ENCODE peak calls at places on chromosomes 12 and 14, in eight cellular contexts. P is upper lobe of left lung, L is stomach, T is suprapubic skin, J is uterus, D is body of pancreas, U is IMR-90, E is lower leg skin. M is an unnamed sample.

GRCh38 chr14:74710477-74710876 is 2.4 kb downstream of the AREL1 start:
- DNase-seq in P (no peak), L (no peak), T (no peak), J (no peak), D (no peak), U (no peak), E (no peak), M (no peak)

GRCh38 chr12:32983968-32984367 is 87.4 kb upstream of the PKP2 start:
- DNase-seq in P (no peak), L (no peak), T (no peak), J (no peak), D (no peak), U (no peak), E (no peak), M (no peak)

GRCh38 chr12:26712892-26713291 is 120.1 kb downstream of the ITPR2 start:
- DNase-seq in P (no peak), L (no peak), T (no peak), J (no peak), D (no peak), U (no peak), E (no peak), M (no peak)

GRCh38 chr12:14691560-14691959 is 4.8 kb downstream of the GUCY2C start:
- DNase-seq in P (no peak), L (peak; percentile 53), T (peak; percentile 81), J (peak; percentile 24), D (peak; percentile 82), U (no peak), E (no peak), M (peak; percentile 19)

GRCh38 chr12:31868980-31869379 is 90.2 kb upstream of the RESF1 start:
- DNase-seq in P (no peak), L (peak; percentile 52), T (no peak), J (peak; percentile 28), D (peak; percentile 88), U (peak; percentile 20), E (no peak), M (peak; percentile 43)

GRCh38 chr12:21983102-21983501 is 41.9 kb upstream of the ABCC9 start:
- DNase-seq in P (no peak), L (no peak), T (no peak), J (no peak), D (no peak), U (peak; percentile 6), E (no peak), M (no peak)

GRCh38 chr12:55818140-55818728 is 393 bp downstream of the ORMDL2 start:
- DNase-seq in P (no peak), L (no peak), T (no peak), J (no peak), D (no peak), U (no peak), E (no peak), M (no peak)

GRCh38 chr14:87934185-87934584 is 58.8 kb downstream of the GALC start:
- DNase-seq in P (no peak), L (no peak), T (no peak), J (no peak), D (no peak), U (peak; percentile 4), E (no peak), M (no peak)

GRCh38 chr14:42229976-42230375 is 623.3 kb downstream of the LRFN5 start:
- DNase-seq in P (no peak), L (no peak), T (no peak), J (no peak), D (no peak), U (no peak), E (no peak), M (no peak)

GRCh38 chr12:124853781-124854636 is 9.7 kb downstream of the SCARB1 start:
- DNase-seq in P (no peak), L (no peak), T (no peak), J (no peak), D (no peak), U (no peak), E (no peak), M (no peak)

GRCh38 chr12:66352197-66352596 is 49.9 kb downstream of the HELB start:
- DNase-seq in P (no peak), L (no peak), T (no peak), J (no peak), D (no peak), U (peak; percentile 34), E (no peak), M (no peak)

GRCh38 chr12:83818888-83819287 is 1093.7 kb downstream of the SLC6A15 start:
- DNase-seq in P (no peak), L (no peak), T (no peak), J (peak; percentile 43), D (peak; percentile 38), U (peak; percentile 31), E (no peak), M (no peak)

GRCh38 chr14:74516451-74517155 is 23.0 kb downstream of the ISCA2 start:
- DNase-seq in P (peak; percentile 46), L (no peak), T (no peak), J (no peak), D (no peak), U (peak; percentile 25), E (no peak), M (peak; percentile 23)

GRCh38 chr14:101408077-101408831 is 153.0 kb upstream of the DIO3 start:
- DNase-seq in P (peak; percentile 27), L (no peak), T (no peak), J (peak; percentile 67), D (no peak), U (peak; percentile 90), E (peak; percentile 63), M (peak; percentile 37)

GRCh38 chr12:104738371-104738710 is 219.7 kb downstream of the SLC41A2 start:
- DNase-seq in P (no peak), L (no peak), T (no peak), J (no peak), D (no peak), U (no peak), E (no peak), M (no peak)

GRCh38 chr12:131380220-131380957 is 330.5 kb upstream of the SFSWAP start:
- DNase-seq in P (no peak), L (no peak), T (peak; percentile 69), J (no peak), D (no peak), U (no peak), E (peak; percentile 82), M (no peak)

GRCh38 chr12:14618990-14619389 is 51.3 kb upstream of the PLBD1 start:
- DNase-seq in P (no peak), L (no peak), T (no peak), J (no peak), D (peak; percentile 30), U (peak; percentile 16), E (no peak), M (no peak)

GRCh38 chr14:34374998-34375740 is 86.9 kb downstream of the SPTSSA start:
- DNase-seq in P (no peak), L (no peak), T (no peak), J (no peak), D (no peak), U (no peak), E (no peak), M (no peak)

GRCh38 chr12:100473716-100474150 is at the start of gene NR1H4:
- DNase-seq in P (no peak), L (no peak), T (no peak), J (no peak), D (peak; percentile 51), U (peak; percentile 73), E (no peak), M (peak; percentile 55)

GRCh38 chr14:77241955-77242354 is 29.1 kb downstream of the NGB start:
- DNase-seq in P (no peak), L (no peak), T (no peak), J (no peak), D (no peak), U (no peak), E (no peak), M (no peak)

GRCh38 chr12:13841358-13841757 is 140.0 kb downstream of the GRIN2B start:
- DNase-seq in P (no peak), L (no peak), T (no peak), J (no peak), D (no peak), U (no peak), E (no peak), M (no peak)

GRCh38 chr12:120466560-120467315 is 2.8 kb downstream of the SRSF9 start:
- DNase-seq in P (no peak), L (peak; percentile 48), T (no peak), J (no peak), D (peak; percentile 75), U (peak; percentile 45), E (no peak), M (peak; percentile 18)

GRCh38 chr14:23894687-23895419 is 58.7 kb upstream of the DHRS4 start:
- DNase-seq in P (no peak), L (no peak), T (no peak), J (no peak), D (no peak), U (no peak), E (no peak), M (no peak)

GRCh38 chr14:99351166-99352007 is 79.4 kb upstream of the BCL11B start:
- DNase-seq in P (no peak), L (no peak), T (no peak), J (no peak), D (no peak), U (no peak), E (no peak), M (no peak)

GRCh38 chr12:52802442-52802841 is 6.5 kb upstream of the KRT3 start:
- DNase-seq in P (no peak), L (no peak), T (no peak), J (no peak), D (no peak), U (no peak), E (no peak), M (no peak)

DNA sequence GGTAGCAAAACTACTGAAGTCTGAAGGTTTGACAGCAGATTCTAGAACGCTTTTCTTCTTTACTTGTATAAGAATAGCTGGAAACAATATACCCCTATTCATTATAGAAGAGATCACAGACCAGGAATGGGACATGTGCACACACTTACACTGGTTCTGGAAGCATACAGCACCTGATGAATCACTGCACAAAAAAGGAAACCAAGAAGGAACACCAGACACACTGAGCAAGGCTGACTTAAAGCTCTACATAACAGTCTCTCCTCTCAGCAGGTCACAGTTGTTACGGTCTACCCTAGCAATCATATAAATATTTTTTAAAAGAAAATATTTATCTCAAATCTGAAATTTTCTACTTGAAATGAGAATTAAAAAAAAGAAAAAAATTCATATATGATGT is 13.5 kb downstream of the ATP2B1 start:
- DNase-seq in P (no peak), L (no peak), T (no peak), J (no peak), D (no peak), U (peak; percentile 77), E (no peak), M (no peak)
- TF ChIP-seq POLR2A in P (no peak), L (no peak), T (no peak), J (no peak), D (no peak), U (no peak), E (no peak), M (no peak)

GRCh38 chr12:3872800-3873636 is at the start of gene PARP11:
- DNase-seq in P (peak; percentile 98), L (peak; percentile 97), T (peak; percentile 99), J (peak; percentile 98), D (peak; percentile 97), U (peak; percentile 95), E (peak; percentile 99), M (peak; percentile 97)
- TF ChIP-seq POLR2A in P (no peak), L (no peak), T (peak; percentile 10), J (peak; percentile 78), D (peak; percentile 67), U (peak; percentile 74), E (no peak), M (peak; percentile 48)

GRCh38 chr12:51395283-51396230 is 4.4 kb upstream of the GALNT6 start:
- DNase-seq in P (no peak), L (no peak), T (peak; percentile 12), J (no peak), D (no peak), U (no peak), E (peak; percentile 64), M (no peak)
- TF ChIP-seq POLR2A in P (no peak), L (no peak), T (no peak), J (no peak), D (no peak), U (no peak), E (no peak), M (no peak)

GRCh38 chr12:69508581-69508980 is 38.4 kb downstream of the FRS2 start:
- DNase-seq in P (no peak), L (no peak), T (no peak), J (no peak), D (no peak), U (no peak), E (no peak), M (no peak)
- TF ChIP-seq POLR2A in P (no peak), L (no peak), T (no peak), J (no peak), D (no peak), U (no peak), E (no peak), M (no peak)

M was measured in ovary.